ENCODE peak calls at places on chromosomes 5 and 9, in six cellular contexts. N is A549; F is activated CD8-positive, alpha-beta memory T cell treated with anti-CD3 and anti-CD28 coated beads, Interleukin-2, amount 50 U/mL, for 48 hours; A is KG1; Q is T-helper 2 cell; I is nephron progenitor cell. G is an unnamed sample.

GRCh38 chr5:132459031-132459982 is 31.3 kb downstream of the IRF1 start:
- DNase-seq in N (no peak), F (peak; percentile 46), A (no peak), Q (no peak), I (no peak), G (peak; percentile 65)

GRCh38 chr9:27280249-27280648 is 16.7 kb downstream of the EQTN start:
- DNase-seq in N (no peak), F (no peak), A (no peak), Q (no peak), I (no peak), G (no peak)

GRCh38 chr9:124868511-124869465 is 6.9 kb downstream of the ARPC5L start:
- DNase-seq in N (peak; percentile 95), F (peak; percentile 97), A (peak; percentile 48), Q (peak; percentile 87), I (peak; percentile 89), G (peak; percentile 97)

GRCh38 chr9:22452415-22453010 is 5.9 kb downstream of the DMRTA1 start:
- DNase-seq in N (peak; percentile 6), F (peak; percentile 58), A (peak; percentile 72), Q (peak; percentile 19), I (peak; percentile 51), G (peak; percentile 11)

GRCh38 chr5:124996764-124997077 is 250.3 kb upstream of the ZNF608 start:
- DNase-seq in N (no peak), F (no peak), A (no peak), Q (no peak), I (no peak), G (no peak)

GRCh38 chr9:136091582-136092352 is 3.3 kb downstream of the NACC2 start:
- DNase-seq in N (no peak), F (no peak), A (no peak), Q (no peak), I (no peak), G (no peak)

GRCh38 chr5:108681079-108681921 is 66.4 kb upstream of the FER start:
- DNase-seq in N (peak; percentile 43), F (no peak), A (no peak), Q (no peak), I (peak; percentile 11), G (peak; percentile 58)

GRCh38 chr9:1875921-1876448 is 139.2 kb upstream of the SMARCA2 start:
- DNase-seq in N (no peak), F (peak; percentile 80), A (no peak), Q (peak; percentile 71), I (no peak), G (no peak)

GRCh38 chr9:118961857-118962256 is 407.4 kb downstream of the BRINP1 start:
- DNase-seq in N (peak; percentile 1), F (no peak), A (no peak), Q (no peak), I (no peak), G (peak; percentile 77)

GRCh38 chr9:125912667-125913066 is 165.5 kb downstream of the PBX3 start:
- DNase-seq in N (no peak), F (no peak), A (no peak), Q (no peak), I (no peak), G (no peak)

GRCh38 chr5:143898381-143898780 is 86.4 kb downstream of the HMHB1 start:
- DNase-seq in N (no peak), F (no peak), A (no peak), Q (no peak), I (no peak), G (no peak)

GRCh38 chr9:35598863-35599590 is 6.0 kb upstream of the TESK1 start:
- DNase-seq in N (no peak), F (no peak), A (no peak), Q (no peak), I (no peak), G (no peak)

GRCh38 chr5:31952034-31952433 is 222.1 kb downstream of the GOLPH3 start:
- DNase-seq in N (no peak), F (no peak), A (no peak), Q (no peak), I (no peak), G (no peak)

GRCh38 chr5:164009628-164010027 is 504.2 kb downstream of the MAT2B start:
- DNase-seq in N (no peak), F (no peak), A (no peak), Q (no peak), I (no peak), G (no peak)

GRCh38 chr9:13898957-13899356 is 415.0 kb downstream of the NFIB start:
- DNase-seq in N (no peak), F (no peak), A (no peak), Q (no peak), I (no peak), G (no peak)

GRCh38 chr9:83955985-83956287 is 24.1 kb downstream of the HNRNPK start:
- DNase-seq in N (no peak), F (peak; percentile 76), A (no peak), Q (no peak), I (no peak), G (no peak)

GRCh38 chr5:68450245-68450852 is 234.8 kb downstream of the PIK3R1 start:
- DNase-seq in N (no peak), F (no peak), A (no peak), Q (no peak), I (no peak), G (peak; percentile 39)

GRCh38 chr9:98855592-98855991 is 48.1 kb downstream of the GALNT12 start:
- DNase-seq in N (no peak), F (no peak), A (no peak), Q (no peak), I (no peak), G (no peak)

GRCh38 chr5:11734369-11734768 is 169.9 kb downstream of the CTNND2 start:
- DNase-seq in N (no peak), F (no peak), A (no peak), Q (no peak), I (no peak), G (no peak)

GRCh38 chr5:114055318-114055788 is 306.5 kb upstream of the KCNN2 start:
- DNase-seq in N (no peak), F (no peak), A (no peak), Q (no peak), I (peak; percentile 76), G (peak; percentile 29)

GRCh38 chr9:84592918-84593317 is 76.6 kb upstream of the NTRK2 start:
- DNase-seq in N (no peak), F (no peak), A (no peak), Q (no peak), I (no peak), G (no peak)

GRCh38 chr5:173454381-173454763 is 126.2 kb upstream of the STC2 start:
- DNase-seq in N (peak; percentile 22), F (no peak), A (no peak), Q (no peak), I (no peak), G (peak; percentile 47)

GRCh38 chr9:18058564-18058963 is 415.4 kb upstream of the ADAMTSL1 start:
- DNase-seq in N (no peak), F (no peak), A (no peak), Q (no peak), I (no peak), G (no peak)

GRCh38 chr9:118631956-118632355 is 737.3 kb downstream of the BRINP1 start:
- DNase-seq in N (no peak), F (no peak), A (no peak), Q (no peak), I (no peak), G (no peak)

GRCh38 chr5:75632321-75632720 is 21.1 kb downstream of the ANKDD1B start:
- DNase-seq in N (no peak), F (no peak), A (no peak), Q (no peak), I (no peak), G (no peak)

GRCh38 chr5:87940775-87941174 is 327.9 kb downstream of the TMEM161B start:
- DNase-seq in N (no peak), F (no peak), A (no peak), Q (no peak), I (no peak), G (no peak)

GRCh38 chr9:136936645-136937170 is 7.8 kb downstream of the FBXW5 start:
- DNase-seq in N (no peak), F (no peak), A (no peak), Q (no peak), I (no peak), G (no peak)

GRCh38 chr9:73116030-73116429 is 35.6 kb upstream of the ANXA1 start:
- DNase-seq in N (no peak), F (no peak), A (no peak), Q (no peak), I (no peak), G (peak; percentile 43)

GRCh38 chr5:53749611-53750010 is 189.2 kb downstream of the NDUFS4 start:
- DNase-seq in N (no peak), F (no peak), A (no peak), Q (no peak), I (no peak), G (no peak)

GRCh38 chr9:16413509-16414016 is 456.9 kb downstream of the BNC2 start:
- DNase-seq in N (peak; percentile 57), F (no peak), A (no peak), Q (no peak), I (no peak), G (peak; percentile 14)

GRCh38 chr5:170151105-170151831 is 45.6 kb downstream of the FOXI1 start:
- DNase-seq in N (peak; percentile 84), F (peak; percentile 33), A (no peak), Q (no peak), I (peak; percentile 14), G (no peak)

GRCh38 chr5:144531191-144531590 is 360.5 kb downstream of the KCTD16 start:
- DNase-seq in N (no peak), F (no peak), A (no peak), Q (no peak), I (no peak), G (no peak)

GRCh38 chr5:139884144-139884543 is 88.5 kb downstream of the PSD2 start:
- DNase-seq in N (no peak), F (no peak), A (no peak), Q (no peak), I (no peak), G (no peak)

G was measured in hepatic stellate cell.